ENCODE peak calls at places on chromosomes 4 and X, in four cellular contexts. D is NCI-H774, S is type B pancreatic cell, C is caudate nucleus. L is an unnamed sample.

GRCh38 chrX:9153299-9153698 is 119.4 kb upstream of the FAM9B start:
- DNase-seq in C (no peak), S (no peak), D (no peak), L (no peak)

GRCh38 chr4:88759039-88759631 is 61.5 kb upstream of the NAP1L5 start:
- DNase-seq in S (no peak), C (no peak), D (no peak), L (no peak)

GRCh38 chr4:98203406-98204235 is 57.6 kb upstream of the RAP1GDS1 start:
- DNase-seq in C (no peak), D (no peak), S (no peak), L (no peak)

GRCh38 chr4:140038031-140038533 is 115.9 kb downstream of the MAML3 start:
- DNase-seq in D (no peak), C (no peak), S (no peak), L (no peak)

GRCh38 chrX:3697220-3697684 is 16.2 kb downstream of the PRKX start:
- DNase-seq in C (no peak), S (no peak), D (no peak), L (no peak)

GRCh38 chr4:112857461-112857860 is 192.0 kb upstream of the ANK2 start:
- DNase-seq in S (no peak), D (no peak), C (no peak), L (peak; percentile 79)

GRCh38 chrX:150478496-150479492 is 89.6 kb upstream of the MTM1 start:
- DNase-seq in D (no peak), S (no peak), C (no peak), L (no peak)

GRCh38 chr4:138887341-138887740 is 128.2 kb upstream of the NOCT start:
- DNase-seq in D (no peak), S (no peak), C (no peak), L (no peak)

GRCh38 chr4:109562457-109563237 is 2.6 kb downstream of the MCUB start:
- DNase-seq in C (no peak), S (no peak), D (no peak), L (no peak)

GRCh38 chr4:89868999-89869589 is 25.6 kb upstream of the MMRN1 start:
- DNase-seq in C (no peak), D (no peak), S (no peak), L (no peak)

GRCh38 chrX:11558972-11559371 is 106.7 kb downstream of the ARHGAP6 start:
- DNase-seq in D (no peak), C (no peak), S (no peak), L (no peak)

GRCh38 chr4:83860200-83860599 is 324.3 kb downstream of the GPAT3 start:
- DNase-seq in D (no peak), C (no peak), S (no peak), L (no peak)

GRCh38 chrX:1316527-1316926 is 20.1 kb upstream of the IL3RA start:
- DNase-seq in S (no peak), D (no peak), C (no peak), L (no peak)

GRCh38 chrX:116272328-116272727 is 101.8 kb downstream of the AGTR2 start:
- DNase-seq in S (no peak), D (no peak), C (no peak), L (peak; percentile 24)

GRCh38 chrX:49165901-49166881 is 3.6 kb downstream of the MAGIX start:
- DNase-seq in S (no peak), D (peak; percentile 90), C (peak; percentile 23), L (no peak)

GRCh38 chr4:7787681-7788141 is 151.9 kb downstream of the AFAP1 start:
- DNase-seq in D (no peak), C (no peak), S (no peak), L (no peak)

L was measured in GM04504.